ENCODE peak calls at places on chromosomes 4 and X, in ten cellular contexts. V is NCI-H524 treated with DMSO at 0.1 percent for 48 hours; L is stimulated activated CD4-positive, alpha-beta T cell treated with anti-CD3 and anti-CD28 coated beads, TNF-alpha, amount 100 ng/mL, for 24 hours; M is AG10803; G is left lung; S is A549; K is A172; T is substantia nigra; Y is RPMI7951; R is astrocyte of the spinal cord. C is an unnamed sample.

GRCh38 chr4:6695660-6696581 is 2.2 kb downstream of the S100P start:
- DNase-seq in T (no peak), S (peak), G (no peak), K (no peak), L (no peak), V (no peak), R (no peak), Y (peak), M (no peak), C (no peak)

GRCh38 chr4:84718699-84719098 is 135.8 kb downstream of the CDS1 start:
- DNase-seq in K (no peak), Y (no peak), S (no peak), L (no peak), R (no peak), V (no peak), G (no peak), M (no peak), T (no peak), C (no peak)

GRCh38 chrX:12977761-12978204 is 2.9 kb downstream of the TMSB4X start:
- DNase-seq in T (no peak), G (no peak), Y (no peak), S (no peak), K (no peak), M (no peak), R (no peak), L (no peak), V (no peak), C (no peak)

GRCh38 chr4:87961993-87962791 is 13.3 kb upstream of the SPP1 start:
- DNase-seq in V (no peak), R (peak), M (peak), S (peak), G (no peak), Y (peak), T (no peak), L (no peak), K (peak), C (peak)

GRCh38 chr4:93303440-93303839 is 525.1 kb upstream of the ATOH1 start:
- DNase-seq in L (no peak), T (no peak), K (no peak), Y (no peak), M (no peak), V (no peak), G (no peak), R (no peak), S (no peak), C (no peak)

GRCh38 chr4:85147481-85148076 is 181.1 kb upstream of the WDFY3 start:
- DNase-seq in Y (peak), R (peak), M (peak), G (peak), T (no peak), L (no peak), S (peak), K (peak), V (no peak), C (peak)

GRCh38 chrX:121886557-121886956 is 839.1 kb downstream of the GLUD2 start:
- DNase-seq in S (no peak), Y (no peak), M (no peak), V (no peak), T (no peak), K (no peak), R (no peak), L (no peak), G (no peak), C (no peak)

GRCh38 chr4:97531351-97531750 is 611.9 kb downstream of the STPG2 start:
- DNase-seq in L (no peak), T (no peak), R (no peak), S (no peak), Y (no peak), V (no peak), M (no peak), G (no peak), K (no peak), C (no peak)

GRCh38 chrX:31603411-31604120 is 531.7 kb upstream of the FTHL17 start:
- DNase-seq in K (peak), L (no peak), V (no peak), S (no peak), G (no peak), T (no peak), M (peak), Y (peak), R (peak), C (no peak)

GRCh38 chr4:24473309-24473721 is 111.0 kb downstream of the DHX15 start:
- DNase-seq in R (peak), M (peak), V (peak), K (peak), G (no peak), Y (peak), S (peak), L (no peak), T (peak), C (peak)

GRCh38 chr4:162499478-162499877 is 335.7 kb upstream of the FSTL5 start:
- DNase-seq in R (no peak), Y (no peak), S (no peak), T (no peak), K (no peak), V (no peak), G (no peak), L (no peak), M (no peak), C (no peak)

GRCh38 chr4:73606465-73606974 is 13.7 kb downstream of the RASSF6 start:
- DNase-seq in V (no peak), L (no peak), K (no peak), R (no peak), S (no peak), G (no peak), Y (no peak), T (no peak), M (no peak), C (no peak)

GRCh38 chr4:39043058-39043696 is 11.0 kb upstream of the TMEM156 start:
- DNase-seq in S (peak), K (peak), M (no peak), V (no peak), Y (peak), R (no peak), T (no peak), G (no peak), L (no peak), C (peak)

GRCh38 chrX:71367396-71367795 is 1.2 kb downstream of the TAF1 start:
- DNase-seq in V (no peak), Y (no peak), L (no peak), M (no peak), K (peak), R (no peak), T (no peak), S (peak), G (no peak), C (no peak)

GRCh38 chrX:54540289-54540688 is 10.3 kb downstream of the GNL3L start:
- DNase-seq in V (no peak), G (no peak), K (peak), L (no peak), T (no peak), M (peak), R (peak), S (peak), Y (no peak), C (peak)

GRCh38 chrX:317424-318067 is 1.1 kb downstream of the GTPBP6 start:
- DNase-seq in S (no peak), L (no peak), G (no peak), T (no peak), V (no peak), R (no peak), Y (no peak), K (peak), M (no peak), C (no peak)

GRCh38 chr4:13543648-13544555 is at the start of gene NKX3-2:
- DNase-seq in L (no peak), S (no peak), T (no peak), R (no peak), G (no peak), K (peak), V (no peak), M (no peak), Y (peak), C (no peak)

GRCh38 chr4:151599876-151600275 is 160.9 kb downstream of the GATB start:
- DNase-seq in M (peak), S (no peak), T (no peak), G (no peak), V (no peak), R (no peak), L (no peak), Y (no peak), K (no peak), C (no peak)

GRCh38 chr4:88981571-88981970 is 75.4 kb downstream of the FAM13A start:
- DNase-seq in G (no peak), S (no peak), K (no peak), R (no peak), L (no peak), T (no peak), M (no peak), Y (no peak), V (no peak), C (no peak)

GRCh38 chr4:156505341-156505955 is 466.2 kb downstream of the PDGFC start:
- DNase-seq in V (no peak), G (no peak), T (no peak), S (no peak), K (peak), M (no peak), Y (peak), L (no peak), R (no peak), C (no peak)

GRCh38 chr4:26687728-26688127 is 103.8 kb downstream of the TBC1D19 start:
- DNase-seq in T (no peak), Y (peak), V (no peak), R (peak), K (peak), G (no peak), M (peak), S (no peak), L (no peak), C (peak)

GRCh38 chr4:14110407-14110806 is 482.9 kb upstream of the BOD1L1 start:
- DNase-seq in M (peak), G (no peak), Y (peak), R (peak), V (no peak), K (peak), T (no peak), L (no peak), S (peak), C (peak)

GRCh38 chr4:163251204-163251603 is 81.2 kb downstream of the NPY1R start:
- DNase-seq in T (no peak), S (peak), Y (no peak), L (no peak), V (no peak), G (no peak), R (no peak), M (no peak), K (no peak), C (no peak)

GRCh38 chrX:102765217-102765616 is 44.7 kb downstream of the GPRASP3 start:
- DNase-seq in R (peak), T (no peak), L (no peak), S (peak), M (peak), G (no peak), K (peak), Y (peak), V (no peak), C (peak)

GRCh38 chr4:25928320-25928955 is 14.4 kb downstream of the SMIM20 start:
- DNase-seq in S (no peak), Y (no peak), K (no peak), M (peak), L (no peak), G (no peak), T (no peak), V (no peak), R (no peak), C (no peak)

GRCh38 chrX:106284431-106285025 is 116.4 kb downstream of the PWWP3B start:
- DNase-seq in L (no peak), S (no peak), V (no peak), M (no peak), K (no peak), G (no peak), T (no peak), Y (no peak), R (no peak), C (no peak)

GRCh38 chr4:183987529-183987946 is 82.4 kb downstream of the STOX2 start:
- DNase-seq in Y (no peak), M (peak), R (peak), L (no peak), G (peak), K (peak), T (peak), V (no peak), S (peak), C (peak)

GRCh38 chr4:4719446-4719845 is 140.0 kb upstream of the MSX1 start:
- DNase-seq in L (no peak), Y (no peak), V (no peak), R (no peak), T (no peak), S (no peak), G (no peak), M (no peak), K (no peak), C (no peak)

GRCh38 chrX:152923599-152923998 is 25.7 kb downstream of the ZNF185 start:
- DNase-seq in V (no peak), S (no peak), T (no peak), G (no peak), M (no peak), K (no peak), Y (no peak), R (no peak), L (no peak), C (no peak)

GRCh38 chr4:156084312-156084811 is 130.7 kb upstream of the CTSO start:
- DNase-seq in T (no peak), S (no peak), V (no peak), K (no peak), G (no peak), R (no peak), L (no peak), M (no peak), Y (no peak), C (no peak)

GRCh38 chr4:168488800-168489404 is 8.0 kb upstream of the PALLD start:
- DNase-seq in M (no peak), L (no peak), G (no peak), K (no peak), R (no peak), T (no peak), Y (no peak), S (no peak), V (no peak), C (no peak)

GRCh38 chrX:123173833-123174232 is 10.2 kb upstream of the GRIA3 start:
- DNase-seq in S (peak), V (no peak), G (no peak), Y (no peak), M (no peak), R (no peak), T (no peak), L (no peak), K (no peak), C (peak)

GRCh38 chr4:8916251-8916913 is 44.7 kb upstream of the HMX1 start:
- DNase-seq in M (no peak), G (no peak), T (no peak), S (no peak), Y (no peak), K (peak), V (no peak), R (no peak), L (no peak), C (no peak)

GRCh38 chrX:16695079-16695676 is 17.3 kb downstream of the CTPS2 start:
- DNase-seq in S (peak), K (peak), G (no peak), T (peak), L (peak), V (no peak), R (peak), Y (peak), M (peak), C (peak)

GRCh38 chrX:29962061-29962460 is 253.3 kb upstream of the MAGEB2 start:
- DNase-seq in R (no peak), V (no peak), M (no peak), G (no peak), K (no peak), S (no peak), T (no peak), Y (no peak), L (no peak), C (no peak)

GRCh38 chrX:10387011-10387410 is 230.2 kb downstream of the CLCN4 start:
- DNase-seq in Y (peak), S (no peak), G (no peak), R (no peak), L (no peak), M (no peak), V (no peak), T (no peak), K (peak), C (peak)

C was measured in HFFc6.